ENCODE peak calls at places on chromosomes 5 and 9, in six cellular contexts. A is stimulated activated CD8-positive, alpha-beta memory T cell treated with anti-CD3 and anti-CD28 coated beads, Interleukin-12 subunit alpha, Interleukin-12 subunit beta, amount 100 ng/mL, for 1 hour; U is dorsolateral prefrontal cortex; K is EL; G is IMR-90; Y is activated naive CD8-positive, alpha-beta T cell treated with anti-CD3 and anti-CD28 coated beads for 36 hours. N is an unnamed sample.

GRCh38 chr9:97808972-97809371 is 44.1 kb upstream of the FOXE1 start:
- DNase-seq in A (no peak), U (no peak), K (peak), G (no peak), Y (no peak), N (no peak)

GRCh38 chr9:121528642-121529041 is 29.0 kb upstream of the GGTA1 start:
- DNase-seq in A (no peak), U (no peak), K (no peak), G (no peak), Y (no peak), N (no peak)

GRCh38 chr9:63817622-63818518 is 1467.1 kb downstream of the FOXD4L5 start:
- DNase-seq in A (peak), U (peak), K (peak), G (peak), Y (peak), N (no peak)

GRCh38 chr5:113520429-113520828 is 6.9 kb downstream of the YTHDC2 start:
- DNase-seq in A (no peak), U (no peak), K (peak), G (peak), Y (peak), N (no peak)

GRCh38 chr5:8683528-8683927 is 814.6 kb downstream of the MTRR start:
- DNase-seq in A (no peak), U (no peak), K (no peak), G (no peak), Y (no peak), N (no peak)

GRCh38 chr5:116718317-116718716 is 143.7 kb upstream of the SEMA6A start:
- DNase-seq in A (no peak), U (no peak), K (no peak), G (no peak), Y (no peak), N (no peak)

GRCh38 chr5:79200573-79201183 is 35.3 kb upstream of the JMY start:
- DNase-seq in A (no peak), U (no peak), K (peak), G (peak), Y (no peak), N (no peak)

GRCh38 chr5:162956570-162956969 is 480.8 kb upstream of the CCNG1 start:
- DNase-seq in A (no peak), U (no peak), K (no peak), G (no peak), Y (no peak), N (no peak)

GRCh38 chr9:111917980-111918379 is 21.4 kb downstream of the UGCG start:
- DNase-seq in A (no peak), U (no peak), K (no peak), G (no peak), Y (no peak), N (no peak)

GRCh38 chr5:117943120-117943519 is 1045.2 kb downstream of the DTWD2 start:
- DNase-seq in A (no peak), U (no peak), K (no peak), G (no peak), Y (no peak), N (no peak)

GRCh38 chr9:86036555-86036954 is 62.8 kb downstream of the GOLM1 start:
- DNase-seq in A (no peak), U (no peak), K (no peak), G (no peak), Y (no peak), N (no peak)

GRCh38 chr5:121325930-121326329 is 525.8 kb upstream of the FTMT start:
- DNase-seq in A (no peak), U (no peak), K (no peak), G (no peak), Y (no peak), N (no peak)

GRCh38 chr9:130041648-130042405 is 1.2 kb downstream of the FNBP1 start:
- DNase-seq in A (no peak), U (peak), K (peak), G (peak), Y (no peak), N (no peak)

GRCh38 chr5:36374275-36374862 is 72.7 kb upstream of the RANBP3L start:
- DNase-seq in A (no peak), U (no peak), K (peak), G (peak), Y (no peak), N (no peak)

N was measured in KG1.